ENCODE peak calls at places on chromosome 6, in ten cellular contexts. One of them, this sample, is unnamed.

GRCh38 chr6:43268348-43268685 is 25.0 kb downstream of the TTBK1 start:
- DNase-seq in effector memory CD8-positive, alpha-beta T cell: no peak
- DNase-seq in effector CD4-positive, alpha-beta T cell: no peak
- DNase-seq in NCI-H1092: peak
- DNase-seq in astrocyte of the spinal cord: no peak
- DNase-seq in heart left ventricle: peak
- DNase-seq in NCI-H2081: no peak
- DNase-seq in activated CD8-positive, alpha-beta memory T cell treated with anti-CD3 and anti-CD28 coated beads, Interleukin-2, amount 50 U/mL, for 48 hours: no peak
- DNase-seq in T-helper 1 cell: no peak
- DNase-seq in cardiac fibroblast: no peak
- DNase-seq in this sample: no peak

GRCh38 chr6:56513631-56514030 is 129.1 kb downstream of the DST start:
- DNase-seq in effector memory CD8-positive, alpha-beta T cell: no peak
- DNase-seq in astrocyte of the spinal cord: no peak
- DNase-seq in heart left ventricle: no peak
- DNase-seq in cardiac fibroblast: no peak
- DNase-seq in NCI-H1092: no peak
- DNase-seq in T-helper 1 cell: no peak
- DNase-seq in effector CD4-positive, alpha-beta T cell: no peak
- DNase-seq in activated CD8-positive, alpha-beta memory T cell treated with anti-CD3 and anti-CD28 coated beads, Interleukin-2, amount 50 U/mL, for 48 hours: no peak
- DNase-seq in NCI-H2081: no peak
- DNase-seq in this sample: no peak

GRCh38 chr6:109075934-109076333 is 18.7 kb downstream of the SESN1 start:
- DNase-seq in heart left ventricle: no peak
- DNase-seq in activated CD8-positive, alpha-beta memory T cell treated with anti-CD3 and anti-CD28 coated beads, Interleukin-2, amount 50 U/mL, for 48 hours: no peak
- DNase-seq in effector CD4-positive, alpha-beta T cell: no peak
- DNase-seq in NCI-H1092: no peak
- DNase-seq in T-helper 1 cell: no peak
- DNase-seq in NCI-H2081: no peak
- DNase-seq in effector memory CD8-positive, alpha-beta T cell: no peak
- DNase-seq in cardiac fibroblast: no peak
- DNase-seq in astrocyte of the spinal cord: no peak
- DNase-seq in this sample: no peak

GRCh38 chr6:14000901-14001300 is 76.1 kb downstream of the RNF182 start:
- DNase-seq in NCI-H1092: no peak
- DNase-seq in T-helper 1 cell: no peak
- DNase-seq in effector memory CD8-positive, alpha-beta T cell: no peak
- DNase-seq in activated CD8-positive, alpha-beta memory T cell treated with anti-CD3 and anti-CD28 coated beads, Interleukin-2, amount 50 U/mL, for 48 hours: no peak
- DNase-seq in NCI-H2081: no peak
- DNase-seq in heart left ventricle: no peak
- DNase-seq in effector CD4-positive, alpha-beta T cell: no peak
- DNase-seq in cardiac fibroblast: peak
- DNase-seq in astrocyte of the spinal cord: no peak
- DNase-seq in this sample: no peak

GRCh38 chr6:113381232-113381631 is 475.9 kb upstream of the MARCKS start:
- DNase-seq in NCI-H1092: no peak
- DNase-seq in effector CD4-positive, alpha-beta T cell: no peak
- DNase-seq in activated CD8-positive, alpha-beta memory T cell treated with anti-CD3 and anti-CD28 coated beads, Interleukin-2, amount 50 U/mL, for 48 hours: no peak
- DNase-seq in effector memory CD8-positive, alpha-beta T cell: no peak
- DNase-seq in astrocyte of the spinal cord: no peak
- DNase-seq in NCI-H2081: no peak
- DNase-seq in T-helper 1 cell: no peak
- DNase-seq in cardiac fibroblast: no peak
- DNase-seq in heart left ventricle: no peak
- DNase-seq in this sample: no peak

GRCh38 chr6:132695773-132696172 is 18.1 kb downstream of the VNN1 start:
- DNase-seq in NCI-H2081: no peak
- DNase-seq in effector memory CD8-positive, alpha-beta T cell: no peak
- DNase-seq in heart left ventricle: no peak
- DNase-seq in T-helper 1 cell: no peak
- DNase-seq in cardiac fibroblast: no peak
- DNase-seq in astrocyte of the spinal cord: no peak
- DNase-seq in activated CD8-positive, alpha-beta memory T cell treated with anti-CD3 and anti-CD28 coated beads, Interleukin-2, amount 50 U/mL, for 48 hours: no peak
- DNase-seq in effector CD4-positive, alpha-beta T cell: no peak
- DNase-seq in NCI-H1092: no peak
- DNase-seq in this sample: no peak

GRCh38 chr6:158817298-158818007 is 1.7 kb downstream of the EZR start:
- DNase-seq in heart left ventricle: peak
- DNase-seq in activated CD8-positive, alpha-beta memory T cell treated with anti-CD3 and anti-CD28 coated beads, Interleukin-2, amount 50 U/mL, for 48 hours: peak
- DNase-seq in effector CD4-positive, alpha-beta T cell: peak
- DNase-seq in T-helper 1 cell: no peak
- DNase-seq in astrocyte of the spinal cord: peak
- DNase-seq in NCI-H1092: peak
- DNase-seq in effector memory CD8-positive, alpha-beta T cell: peak
- DNase-seq in cardiac fibroblast: no peak
- DNase-seq in NCI-H2081: no peak
- DNase-seq in this sample: peak

GRCh38 chr6:143592335-143592734 is 80.8 kb upstream of the FUCA2 start:
- DNase-seq in NCI-H1092: no peak
- DNase-seq in activated CD8-positive, alpha-beta memory T cell treated with anti-CD3 and anti-CD28 coated beads, Interleukin-2, amount 50 U/mL, for 48 hours: no peak
- DNase-seq in T-helper 1 cell: no peak
- DNase-seq in NCI-H2081: no peak
- DNase-seq in effector CD4-positive, alpha-beta T cell: no peak
- DNase-seq in effector memory CD8-positive, alpha-beta T cell: no peak
- DNase-seq in astrocyte of the spinal cord: no peak
- DNase-seq in heart left ventricle: no peak
- DNase-seq in cardiac fibroblast: no peak
- DNase-seq in this sample: no peak

GRCh38 chr6:159077123-159077522 is 32.3 kb upstream of the TAGAP start:
- DNase-seq in NCI-H2081: no peak
- DNase-seq in effector memory CD8-positive, alpha-beta T cell: no peak
- DNase-seq in NCI-H1092: no peak
- DNase-seq in heart left ventricle: no peak
- DNase-seq in T-helper 1 cell: no peak
- DNase-seq in astrocyte of the spinal cord: no peak
- DNase-seq in effector CD4-positive, alpha-beta T cell: no peak
- DNase-seq in activated CD8-positive, alpha-beta memory T cell treated with anti-CD3 and anti-CD28 coated beads, Interleukin-2, amount 50 U/mL, for 48 hours: peak
- DNase-seq in cardiac fibroblast: peak
- DNase-seq in this sample: no peak

GRCh38 chr6:123529058-123529457 is 107.7 kb downstream of the TRDN start:
- DNase-seq in activated CD8-positive, alpha-beta memory T cell treated with anti-CD3 and anti-CD28 coated beads, Interleukin-2, amount 50 U/mL, for 48 hours: no peak
- DNase-seq in T-helper 1 cell: no peak
- DNase-seq in astrocyte of the spinal cord: no peak
- DNase-seq in NCI-H2081: no peak
- DNase-seq in effector memory CD8-positive, alpha-beta T cell: no peak
- DNase-seq in heart left ventricle: no peak
- DNase-seq in effector CD4-positive, alpha-beta T cell: no peak
- DNase-seq in NCI-H1092: no peak
- DNase-seq in cardiac fibroblast: no peak
- DNase-seq in this sample: peak

GRCh38 chr6:134317471-134318131 is at the start of gene SGK1:
- DNase-seq in heart left ventricle: no peak
- DNase-seq in NCI-H2081: peak
- DNase-seq in astrocyte of the spinal cord: peak
- DNase-seq in cardiac fibroblast: peak
- DNase-seq in activated CD8-positive, alpha-beta memory T cell treated with anti-CD3 and anti-CD28 coated beads, Interleukin-2, amount 50 U/mL, for 48 hours: peak
- DNase-seq in T-helper 1 cell: peak
- DNase-seq in effector memory CD8-positive, alpha-beta T cell: no peak
- DNase-seq in effector CD4-positive, alpha-beta T cell: peak
- DNase-seq in NCI-H1092: no peak
- DNase-seq in this sample: peak

GRCh38 chr6:84816196-84816745 is 51.9 kb upstream of the TBX18 start:
- DNase-seq in activated CD8-positive, alpha-beta memory T cell treated with anti-CD3 and anti-CD28 coated beads, Interleukin-2, amount 50 U/mL, for 48 hours: no peak
- DNase-seq in effector memory CD8-positive, alpha-beta T cell: no peak
- DNase-seq in T-helper 1 cell: no peak
- DNase-seq in NCI-H2081: no peak
- DNase-seq in NCI-H1092: no peak
- DNase-seq in heart left ventricle: no peak
- DNase-seq in effector CD4-positive, alpha-beta T cell: no peak
- DNase-seq in astrocyte of the spinal cord: no peak
- DNase-seq in cardiac fibroblast: peak
- DNase-seq in this sample: no peak

GRCh38 chr6:51301969-51302368 is 483.3 kb downstream of the TFAP2B start:
- DNase-seq in effector memory CD8-positive, alpha-beta T cell: no peak
- DNase-seq in effector CD4-positive, alpha-beta T cell: no peak
- DNase-seq in astrocyte of the spinal cord: no peak
- DNase-seq in T-helper 1 cell: no peak
- DNase-seq in cardiac fibroblast: no peak
- DNase-seq in heart left ventricle: no peak
- DNase-seq in NCI-H1092: no peak
- DNase-seq in NCI-H2081: no peak
- DNase-seq in activated CD8-positive, alpha-beta memory T cell treated with anti-CD3 and anti-CD28 coated beads, Interleukin-2, amount 50 U/mL, for 48 hours: no peak
- DNase-seq in this sample: no peak

GRCh38 chr6:153727910-153728309 is 311.1 kb upstream of the OPRM1 start:
- DNase-seq in heart left ventricle: no peak
- DNase-seq in T-helper 1 cell: no peak
- DNase-seq in astrocyte of the spinal cord: no peak
- DNase-seq in NCI-H2081: no peak
- DNase-seq in NCI-H1092: no peak
- DNase-seq in effector memory CD8-positive, alpha-beta T cell: no peak
- DNase-seq in cardiac fibroblast: peak
- DNase-seq in effector CD4-positive, alpha-beta T cell: no peak
- DNase-seq in activated CD8-positive, alpha-beta memory T cell treated with anti-CD3 and anti-CD28 coated beads, Interleukin-2, amount 50 U/mL, for 48 hours: no peak
- DNase-seq in this sample: no peak

GRCh38 chr6:1903780-1904493 is 294.2 kb downstream of the FOXC1 start:
- DNase-seq in NCI-H2081: no peak
- DNase-seq in heart left ventricle: no peak
- DNase-seq in effector memory CD8-positive, alpha-beta T cell: no peak
- DNase-seq in cardiac fibroblast: no peak
- DNase-seq in effector CD4-positive, alpha-beta T cell: no peak
- DNase-seq in T-helper 1 cell: no peak
- DNase-seq in activated CD8-positive, alpha-beta memory T cell treated with anti-CD3 and anti-CD28 coated beads, Interleukin-2, amount 50 U/mL, for 48 hours: no peak
- DNase-seq in NCI-H1092: no peak
- DNase-seq in astrocyte of the spinal cord: no peak
- DNase-seq in this sample: no peak

GRCh38 chr6:105326216-105326615 is 76.7 kb downstream of the PREP start:
- DNase-seq in heart left ventricle: no peak
- DNase-seq in effector memory CD8-positive, alpha-beta T cell: no peak
- DNase-seq in astrocyte of the spinal cord: peak
- DNase-seq in NCI-H2081: peak
- DNase-seq in NCI-H1092: peak
- DNase-seq in T-helper 1 cell: no peak
- DNase-seq in effector CD4-positive, alpha-beta T cell: no peak
- DNase-seq in activated CD8-positive, alpha-beta memory T cell treated with anti-CD3 and anti-CD28 coated beads, Interleukin-2, amount 50 U/mL, for 48 hours: no peak
- DNase-seq in cardiac fibroblast: peak
- DNase-seq in this sample: peak

GRCh38 chr6:37684801-37685200 is 12.9 kb downstream of the MDGA1 start:
- DNase-seq in T-helper 1 cell: no peak
- DNase-seq in NCI-H2081: no peak
- DNase-seq in effector memory CD8-positive, alpha-beta T cell: no peak
- DNase-seq in NCI-H1092: no peak
- DNase-seq in astrocyte of the spinal cord: no peak
- DNase-seq in effector CD4-positive, alpha-beta T cell: no peak
- DNase-seq in heart left ventricle: no peak
- DNase-seq in cardiac fibroblast: no peak
- DNase-seq in activated CD8-positive, alpha-beta memory T cell treated with anti-CD3 and anti-CD28 coated beads, Interleukin-2, amount 50 U/mL, for 48 hours: no peak
- DNase-seq in this sample: no peak

GRCh38 chr6:39752835-39753744 is 27.9 kb upstream of the KIF6 start:
- DNase-seq in NCI-H1092: no peak
- DNase-seq in heart left ventricle: no peak
- DNase-seq in NCI-H2081: no peak
- DNase-seq in astrocyte of the spinal cord: no peak
- DNase-seq in effector memory CD8-positive, alpha-beta T cell: no peak
- DNase-seq in T-helper 1 cell: no peak
- DNase-seq in activated CD8-positive, alpha-beta memory T cell treated with anti-CD3 and anti-CD28 coated beads, Interleukin-2, amount 50 U/mL, for 48 hours: no peak
- DNase-seq in effector CD4-positive, alpha-beta T cell: no peak
- DNase-seq in cardiac fibroblast: no peak
- DNase-seq in this sample: no peak

GRCh38 chr6:63589955-63590411 is 17.7 kb downstream of the LOC128125822 start:
- DNase-seq in T-helper 1 cell: no peak
- DNase-seq in heart left ventricle: no peak
- DNase-seq in NCI-H1092: no peak
- DNase-seq in effector memory CD8-positive, alpha-beta T cell: no peak
- DNase-seq in activated CD8-positive, alpha-beta memory T cell treated with anti-CD3 and anti-CD28 coated beads, Interleukin-2, amount 50 U/mL, for 48 hours: no peak
- DNase-seq in NCI-H2081: peak
- DNase-seq in astrocyte of the spinal cord: no peak
- DNase-seq in effector CD4-positive, alpha-beta T cell: no peak
- DNase-seq in cardiac fibroblast: no peak
- DNase-seq in this sample: no peak

GRCh38 chr6:157644043-157644810 is 178.8 kb upstream of the SNX9 start:
- DNase-seq in T-helper 1 cell: no peak
- DNase-seq in heart left ventricle: no peak
- DNase-seq in cardiac fibroblast: peak
- DNase-seq in effector memory CD8-positive, alpha-beta T cell: no peak
- DNase-seq in NCI-H2081: no peak
- DNase-seq in astrocyte of the spinal cord: no peak
- DNase-seq in NCI-H1092: no peak
- DNase-seq in effector CD4-positive, alpha-beta T cell: no peak
- DNase-seq in activated CD8-positive, alpha-beta memory T cell treated with anti-CD3 and anti-CD28 coated beads, Interleukin-2, amount 50 U/mL, for 48 hours: no peak
- DNase-seq in this sample: no peak

GRCh38 chr6:150600302-150601017 is 775 bp downstream of the PLEKHG1 start:
- DNase-seq in NCI-H2081: peak
- DNase-seq in effector CD4-positive, alpha-beta T cell: peak
- DNase-seq in NCI-H1092: peak
- DNase-seq in effector memory CD8-positive, alpha-beta T cell: peak
- DNase-seq in T-helper 1 cell: peak
- DNase-seq in cardiac fibroblast: peak
- DNase-seq in activated CD8-positive, alpha-beta memory T cell treated with anti-CD3 and anti-CD28 coated beads, Interleukin-2, amount 50 U/mL, for 48 hours: peak
- DNase-seq in astrocyte of the spinal cord: peak
- DNase-seq in heart left ventricle: peak
- DNase-seq in this sample: peak

GRCh38 chr6:87922191-87922946 is 125.3 kb upstream of the SPACA1 start:
- DNase-seq in effector memory CD8-positive, alpha-beta T cell: no peak
- DNase-seq in activated CD8-positive, alpha-beta memory T cell treated with anti-CD3 and anti-CD28 coated beads, Interleukin-2, amount 50 U/mL, for 48 hours: no peak
- DNase-seq in NCI-H2081: no peak
- DNase-seq in heart left ventricle: no peak
- DNase-seq in astrocyte of the spinal cord: no peak
- DNase-seq in NCI-H1092: no peak
- DNase-seq in effector CD4-positive, alpha-beta T cell: no peak
- DNase-seq in cardiac fibroblast: no peak
- DNase-seq in T-helper 1 cell: no peak
- DNase-seq in this sample: no peak

GRCh38 chr6:105179244-105180065 is at the start of gene POPDC3:
- DNase-seq in effector CD4-positive, alpha-beta T cell: no peak
- DNase-seq in astrocyte of the spinal cord: peak
- DNase-seq in NCI-H1092: no peak
- DNase-seq in activated CD8-positive, alpha-beta memory T cell treated with anti-CD3 and anti-CD28 coated beads, Interleukin-2, amount 50 U/mL, for 48 hours: peak
- DNase-seq in heart left ventricle: peak
- DNase-seq in cardiac fibroblast: peak
- DNase-seq in effector memory CD8-positive, alpha-beta T cell: no peak
- DNase-seq in T-helper 1 cell: no peak
- DNase-seq in NCI-H2081: peak
- DNase-seq in this sample: peak

GRCh38 chr6:14035448-14035847 is 82.1 kb upstream of the CD83 start:
- DNase-seq in NCI-H2081: no peak
- DNase-seq in NCI-H1092: no peak
- DNase-seq in effector memory CD8-positive, alpha-beta T cell: no peak
- DNase-seq in astrocyte of the spinal cord: peak
- DNase-seq in T-helper 1 cell: no peak
- DNase-seq in effector CD4-positive, alpha-beta T cell: no peak
- DNase-seq in heart left ventricle: no peak
- DNase-seq in cardiac fibroblast: peak
- DNase-seq in activated CD8-positive, alpha-beta memory T cell treated with anti-CD3 and anti-CD28 coated beads, Interleukin-2, amount 50 U/mL, for 48 hours: no peak
- DNase-seq in this sample: no peak

GRCh38 chr6:68689910-68690309 is 54.8 kb downstream of the ADGRB3 start:
- DNase-seq in astrocyte of the spinal cord: no peak
- DNase-seq in effector memory CD8-positive, alpha-beta T cell: no peak
- DNase-seq in effector CD4-positive, alpha-beta T cell: no peak
- DNase-seq in NCI-H1092: no peak
- DNase-seq in cardiac fibroblast: no peak
- DNase-seq in activated CD8-positive, alpha-beta memory T cell treated with anti-CD3 and anti-CD28 coated beads, Interleukin-2, amount 50 U/mL, for 48 hours: no peak
- DNase-seq in T-helper 1 cell: no peak
- DNase-seq in NCI-H2081: no peak
- DNase-seq in heart left ventricle: no peak
- DNase-seq in this sample: peak

GRCh38 chr6:33914519-33915120 is 110.8 kb upstream of the MLN start:
- DNase-seq in NCI-H2081: no peak
- DNase-seq in heart left ventricle: no peak
- DNase-seq in cardiac fibroblast: no peak
- DNase-seq in effector memory CD8-positive, alpha-beta T cell: peak
- DNase-seq in activated CD8-positive, alpha-beta memory T cell treated with anti-CD3 and anti-CD28 coated beads, Interleukin-2, amount 50 U/mL, for 48 hours: no peak
- DNase-seq in astrocyte of the spinal cord: no peak
- DNase-seq in T-helper 1 cell: no peak
- DNase-seq in effector CD4-positive, alpha-beta T cell: peak
- DNase-seq in NCI-H1092: no peak
- DNase-seq in this sample: no peak

GRCh38 chr6:30722280-30723112 is 2.3 kb downstream of the TUBB start:
- DNase-seq in NCI-H1092: peak
- DNase-seq in activated CD8-positive, alpha-beta memory T cell treated with anti-CD3 and anti-CD28 coated beads, Interleukin-2, amount 50 U/mL, for 48 hours: peak
- DNase-seq in cardiac fibroblast: peak
- DNase-seq in T-helper 1 cell: peak
- DNase-seq in effector CD4-positive, alpha-beta T cell: peak
- DNase-seq in astrocyte of the spinal cord: peak
- DNase-seq in NCI-H2081: peak
- DNase-seq in effector memory CD8-positive, alpha-beta T cell: peak
- DNase-seq in heart left ventricle: peak
- DNase-seq in this sample: peak

GRCh38 chr6:149450679-149451360 is 34.0 kb downstream of the ZC3H12D start:
- DNase-seq in heart left ventricle: peak
- DNase-seq in cardiac fibroblast: no peak
- DNase-seq in activated CD8-positive, alpha-beta memory T cell treated with anti-CD3 and anti-CD28 coated beads, Interleukin-2, amount 50 U/mL, for 48 hours: no peak
- DNase-seq in T-helper 1 cell: no peak
- DNase-seq in astrocyte of the spinal cord: no peak
- DNase-seq in NCI-H1092: peak
- DNase-seq in effector memory CD8-positive, alpha-beta T cell: no peak
- DNase-seq in NCI-H2081: no peak
- DNase-seq in effector CD4-positive, alpha-beta T cell: no peak
- DNase-seq in this sample: no peak

This sample was measured in DMS79.